ENCODE peak calls at places on chromosome 10, in five cellular contexts. E is body of pancreas, U is NB4, G is cardiac muscle cell, P is choroid plexus epithelial cell. J is an unnamed sample.

GRCh38 chr10:61900829-61901783 is at the start of gene ARID5B:
- DNase-seq in U (peak), G (peak), P (peak), E (peak), J (peak)

GRCh38 chr10:129494740-129495139 is 27.7 kb downstream of the MGMT start:
- DNase-seq in U (no peak), G (no peak), P (no peak), E (no peak), J (no peak)

GRCh38 chr10:95415631-95416031 is 124.8 kb upstream of the PDLIM1 start:
- DNase-seq in E (no peak), P (no peak), U (no peak), G (no peak), J (no peak)

GRCh38 chr10:125289461-125289860 is 129.1 kb upstream of the CTBP2 start:
- DNase-seq in E (no peak), P (no peak), U (no peak), G (no peak), J (no peak)

GRCh38 chr10:12466701-12467100 is 117.4 kb downstream of the CAMK1D start:
- DNase-seq in U (no peak), G (no peak), E (no peak), P (peak), J (no peak)

GRCh38 chr10:16646474-16647059 is 124.9 kb upstream of the C1QL3 start:
- DNase-seq in E (no peak), P (no peak), G (no peak), U (peak), J (peak)

GRCh38 chr10:48885376-48885775 is 54.3 kb downstream of the LRRC18 start:
- DNase-seq in E (no peak), G (peak), U (peak), P (peak), J (peak)

GRCh38 chr10:75402486-75403143 is 1.1 kb upstream of the ZNF503 start:
- DNase-seq in P (no peak), G (peak), U (peak), E (peak), J (peak)

GRCh38 chr10:90007226-90007625 is 305.8 kb downstream of the KIF20B start:
- DNase-seq in P (no peak), G (no peak), E (no peak), U (no peak), J (peak)

GRCh38 chr10:88028654-88029053 is 165.2 kb downstream of the PTEN start:
- DNase-seq in U (peak), E (peak), P (no peak), G (no peak), J (no peak)

GRCh38 chr10:133243593-133243992 is 5.9 kb downstream of the VENTX start:
- DNase-seq in P (no peak), G (no peak), E (no peak), U (no peak), J (no peak)

GRCh38 chr10:5362873-5363272 is 1.9 kb upstream of the UCN3 start:
- DNase-seq in P (no peak), U (no peak), E (no peak), G (no peak), J (no peak)

GRCh38 chr10:130778166-130778545 is 533.4 kb downstream of the TCERG1L start:
- DNase-seq in E (no peak), P (no peak), U (no peak), G (no peak), J (no peak)

GRCh38 chr10:88194041-88194887 is 330.8 kb downstream of the PTEN start:
- DNase-seq in E (no peak), P (no peak), U (no peak), G (no peak), J (peak)

GRCh38 chr10:60827791-60828488 is 49.7 kb downstream of the CDK1 start:
- DNase-seq in E (no peak), P (peak), U (no peak), G (no peak), J (peak)

GRCh38 chr10:35335718-35336083 is 608 bp upstream of the CCNY start:
- DNase-seq in U (peak), G (no peak), P (no peak), E (peak), J (peak)

GRCh38 chr10:106111241-106111640 is 1053.3 kb downstream of the SORCS1 start:
- DNase-seq in U (no peak), E (no peak), G (no peak), P (peak), J (peak)

GRCh38 chr10:93599778-93600177 is 1.3 kb downstream of the RBP4 start:
- DNase-seq in U (no peak), P (no peak), E (no peak), G (no peak), J (no peak)

GRCh38 chr10:122699796-122700466 is at the start of gene C10orf120:
- DNase-seq in G (no peak), E (no peak), P (no peak), U (no peak), J (no peak)

GRCh38 chr10:100654835-100655759 is 90.3 kb upstream of the PAX2 start:
- DNase-seq in G (peak), U (peak), E (no peak), P (no peak), J (no peak)

GRCh38 chr10:2798340-2798739 is 269.0 kb upstream of the PFKP start:
- DNase-seq in P (no peak), E (no peak), G (no peak), U (no peak), J (no peak)

GRCh38 chr10:114163062-114163861 is 10.7 kb downstream of the CCDC186 start:
- DNase-seq in E (no peak), P (peak), G (no peak), U (no peak), J (no peak)

GRCh38 chr10:80603516-80603915 is 65.8 kb downstream of the SH2D4B start:
- DNase-seq in E (no peak), P (no peak), G (no peak), U (no peak), J (no peak)

GRCh38 chr10:76303682-76304316 is 872.4 kb downstream of the LRMDA start:
- DNase-seq in U (peak), G (peak), E (peak), P (peak), J (peak)

GRCh38 chr10:45239642-45240041 is 75.8 kb downstream of the OR13A1 start:
- DNase-seq in P (peak), U (no peak), E (no peak), G (no peak), J (no peak)

DNA sequence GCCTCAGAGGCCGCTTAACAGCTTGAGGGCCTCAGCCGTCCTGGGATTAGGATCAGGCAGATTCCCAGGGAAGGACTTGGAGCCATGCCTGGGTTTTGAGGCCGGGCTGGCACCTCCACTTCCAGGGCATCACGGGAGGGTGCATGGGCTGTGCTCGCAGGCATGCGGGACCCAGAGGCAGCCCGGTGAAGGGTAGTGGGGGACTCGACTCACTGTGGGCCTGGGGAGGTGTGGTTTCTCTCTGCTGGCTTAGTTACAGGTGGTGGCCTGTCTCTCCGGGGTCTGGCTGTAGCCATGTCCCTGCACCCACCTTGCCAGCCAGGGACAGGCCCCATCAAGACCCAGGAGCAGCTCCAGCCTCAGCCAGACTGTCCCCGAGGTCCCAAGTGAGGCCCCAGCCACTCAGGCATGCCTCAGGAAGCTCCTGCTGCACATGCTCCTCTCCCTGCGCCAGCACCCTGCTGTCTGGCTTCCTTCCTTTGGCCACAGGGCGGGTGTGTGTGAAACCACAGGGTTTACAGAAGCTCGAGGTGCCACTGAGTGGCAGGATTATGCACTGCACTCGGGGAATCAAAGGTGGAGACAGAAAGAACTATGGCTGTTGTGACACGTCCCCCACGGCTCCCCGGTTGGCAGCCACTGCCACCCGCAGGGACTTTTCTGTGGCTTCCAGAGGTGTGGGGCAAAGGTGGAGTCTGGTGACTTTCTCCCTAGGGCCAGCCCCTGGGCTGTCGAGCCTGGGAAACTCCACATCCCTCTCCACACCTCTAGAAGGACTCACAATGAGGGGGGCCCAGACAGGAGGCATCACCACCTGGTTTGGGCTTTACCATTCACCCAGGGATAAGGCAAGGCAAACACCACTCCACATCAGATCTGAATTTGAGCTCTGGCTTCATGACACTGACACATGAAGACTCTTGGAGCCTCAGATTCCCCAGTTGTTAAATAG is 19.7 kb downstream of the GOLGA7B start:
- DNase-seq in G (peak), P (peak), U (peak), E (peak), J (peak)
- TF ChIP-seq CTCF in G (peak), P (peak), U (peak), E (peak), J (peak)

GRCh38 chr10:102720775-102721301 is 6.4 kb downstream of the SFXN2 start:
- DNase-seq in U (no peak), G (no peak), E (no peak), P (no peak), J (no peak)
- H3K4me3 ChIP-seq in U (no peak), G (no peak), E (no peak), P (no peak), J (no peak)

GRCh38 chr10:1020966-1021365 is 4.7 kb downstream of the IDI2 start:
- DNase-seq in E (no peak), G (no peak), P (no peak), U (no peak), J (no peak)
- TF ChIP-seq CTCF in E (no peak), G (no peak), P (no peak), U (no peak), J (no peak)

GRCh38 chr10:27742195-27742925 is 3.3 kb downstream of the MKX start:
- DNase-seq in E (peak), G (peak), U (peak), P (peak), J (peak)

GRCh38 chr10:27745380-27745718 is 270 bp downstream of the MKX start:
- DNase-seq in G (no peak), U (no peak), P (no peak), E (peak), J (no peak)

GRCh38 chr10:27744478-27745379 is 890 bp downstream of the MKX start:
- DNase-seq in U (peak), P (no peak), G (peak), E (peak), J (peak)

GRCh38 chr10:27742926-27743735 is 2.5 kb downstream of the MKX start:
- DNase-seq in P (no peak), G (peak), U (peak), E (peak), J (peak)

GRCh38 chr10:27743736-27744477 is 1.7 kb downstream of the MKX start:
- DNase-seq in U (no peak), G (peak), E (peak), P (no peak), J (peak)
- H3K4me3 ChIP-seq in U (no peak), G (peak), E (peak), P (peak), J (peak)

DNA sequence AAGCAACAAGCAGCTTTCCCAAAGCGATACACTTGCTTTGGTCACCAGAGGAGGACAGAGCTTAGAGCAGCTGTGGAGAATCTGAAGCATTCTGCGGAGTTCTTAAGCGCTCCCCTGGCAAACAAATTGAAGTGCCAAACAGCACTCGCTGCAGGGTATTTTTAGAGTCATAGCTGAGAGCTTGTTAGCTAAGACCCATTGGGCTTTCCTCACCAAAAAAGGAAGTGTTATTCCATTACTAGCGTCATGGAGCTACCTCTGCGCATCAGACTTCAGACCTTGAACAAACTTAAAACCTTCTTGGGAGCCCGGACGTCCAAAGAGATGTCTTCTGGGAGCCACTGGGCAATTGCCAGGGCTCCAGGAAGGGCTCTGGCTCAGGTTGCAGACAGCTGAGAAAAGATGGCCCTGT is 23.2 kb upstream of the BMPR1A start:
- DNase-seq in U (no peak), E (no peak), G (peak), P (no peak), J (no peak)
- TF ChIP-seq CTCF in U (no peak), E (no peak), G (no peak), P (no peak), J (no peak)

DNA sequence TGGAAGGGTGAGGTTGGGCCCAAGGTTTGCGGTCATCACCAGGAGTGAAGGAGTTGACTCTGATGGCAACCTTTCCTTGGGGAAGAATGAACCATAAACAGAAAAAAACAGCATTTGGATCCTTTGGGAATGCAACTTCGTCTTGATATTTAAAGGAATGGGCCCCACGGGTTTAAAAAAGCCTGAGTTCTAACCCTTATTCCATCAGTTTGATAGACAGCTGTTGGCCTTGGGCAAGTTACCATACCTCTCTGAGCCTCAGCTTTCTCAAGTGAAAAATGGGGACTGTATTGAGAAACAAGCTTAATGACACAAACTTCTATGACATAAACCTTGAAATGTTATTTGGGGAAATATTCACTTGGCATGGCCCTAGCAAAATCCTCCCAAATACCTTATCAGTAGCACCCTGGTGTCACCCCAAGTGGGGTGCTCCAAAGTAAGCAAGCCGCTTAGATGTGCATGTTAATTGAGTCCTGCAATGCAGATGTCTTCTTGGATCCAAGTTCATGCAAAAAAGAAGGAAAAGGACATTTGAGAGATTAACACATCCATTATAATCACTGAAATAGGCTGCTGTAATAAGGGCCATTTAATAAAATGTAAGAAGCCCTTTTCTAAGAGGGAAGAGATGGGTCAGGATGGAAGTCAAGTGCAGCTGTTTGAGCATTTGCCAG is 13.8 kb downstream of the MXI1 start:
- DNase-seq in U (no peak), P (no peak), E (no peak), G (no peak), J (no peak)
- H3K4me3 ChIP-seq in U (peak), P (peak), E (no peak), G (no peak), J (peak)

DNA sequence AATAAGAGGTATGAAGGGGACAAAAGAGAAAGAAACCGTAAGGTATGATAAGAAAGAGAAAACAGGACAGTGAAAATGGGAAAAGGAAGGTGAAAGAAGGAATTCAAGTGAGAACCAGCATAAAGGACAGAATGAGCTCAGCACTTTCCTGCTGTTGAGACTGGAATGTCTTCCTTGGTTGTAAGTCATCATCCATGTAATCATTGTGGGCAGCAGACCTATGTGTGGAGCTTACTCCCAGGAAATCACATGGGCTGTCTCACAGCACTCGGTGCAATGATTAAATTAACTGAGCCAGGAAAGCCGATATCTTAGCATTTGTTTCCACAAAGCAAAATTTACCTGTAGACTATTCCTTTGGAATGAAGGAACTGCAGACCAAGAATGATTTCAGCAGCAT is 118.1 kb downstream of the PRKCQ start:
- DNase-seq in U (no peak), E (no peak), P (peak), G (no peak), J (peak)
- TF ChIP-seq CTCF in U (no peak), E (no peak), P (no peak), G (no peak), J (no peak)

GRCh38 chr10:31698169-31698890 is 230.3 kb downstream of the ARHGAP12 start:
- DNase-seq in P (peak), G (no peak), E (no peak), U (peak), J (peak)
- H3K4me3 ChIP-seq in P (peak), G (no peak), E (no peak), U (no peak), J (no peak)

DNA sequence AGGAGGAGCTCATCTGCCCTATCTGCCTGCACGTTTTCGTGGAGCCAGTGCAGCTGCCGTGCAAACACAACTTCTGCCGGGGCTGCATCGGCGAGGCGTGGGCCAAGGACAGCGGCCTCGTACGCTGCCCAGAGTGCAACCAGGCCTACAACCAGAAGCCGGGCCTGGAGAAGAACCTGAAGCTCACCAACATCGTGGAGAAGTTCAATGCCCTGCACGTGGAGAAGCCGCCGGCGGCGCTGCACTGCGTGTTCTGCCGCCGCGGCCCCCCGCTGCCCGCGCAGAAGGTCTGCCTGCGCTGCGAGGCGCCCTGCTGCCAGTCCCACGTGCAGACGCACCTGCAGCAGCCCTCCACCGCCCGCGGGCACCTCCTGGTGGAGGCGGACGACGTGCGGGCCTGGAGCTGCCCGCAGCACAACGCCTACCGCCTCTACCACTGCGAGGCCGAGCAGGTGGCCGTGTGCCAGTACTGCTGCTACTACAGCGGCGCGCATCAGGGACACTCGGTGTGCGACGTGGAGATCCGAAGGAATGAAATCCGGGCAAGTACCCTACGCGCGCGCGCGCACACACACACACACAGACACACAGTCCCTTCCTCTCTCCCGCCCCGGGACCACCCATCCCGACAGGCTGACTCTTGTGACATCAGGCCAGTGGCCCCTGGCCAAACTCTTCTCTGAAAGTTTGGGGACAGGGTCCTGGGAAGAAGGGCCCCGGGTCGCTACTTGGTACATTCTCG is 538 bp downstream of the TRIM8 start:
- DNase-seq in U (peak), P (peak), G (peak), E (peak), J (peak)
- TF ChIP-seq CTCF in U (peak), P (peak), G (peak), E (peak), J (peak)

GRCh38 chr10:13924020-13924725 is 337.4 kb downstream of the PRPF18 start:
- DNase-seq in E (no peak), U (no peak), P (peak), G (no peak), J (peak)
- H3K4me3 ChIP-seq in E (no peak), U (no peak), P (no peak), G (no peak), J (no peak)